ENCODE peak calls at places on chromosomes 16 and 17, in six cellular contexts. One of them, this sample, is unnamed.
A peak's percentile ranks its signal among the peaks of the same experiment; 100 is the strongest.

GRCh38 chr17:30477758-30478115 is 529 bp downstream of the GOSR1 start:
- DNase-seq in breast epithelium: no peak
- DNase-seq in OCI-LY7: peak; percentile 8
- DNase-seq in MM.1S: peak; percentile 26
- DNase-seq in BJ: no peak
- DNase-seq in BE2C: no peak
- DNase-seq in this sample: peak; percentile 62

GRCh38 chr16:85638695-85639409 is 25.7 kb downstream of the GSE1 start:
- DNase-seq in breast epithelium: no peak
- DNase-seq in OCI-LY7: no peak
- DNase-seq in MM.1S: no peak
- DNase-seq in BJ: no peak
- DNase-seq in BE2C: no peak
- DNase-seq in this sample: no peak

GRCh38 chr16:86884256-86884655 is 305.9 kb downstream of the FOXL1 start:
- DNase-seq in breast epithelium: no peak
- DNase-seq in OCI-LY7: no peak
- DNase-seq in MM.1S: no peak
- DNase-seq in BJ: no peak
- DNase-seq in BE2C: no peak
- DNase-seq in this sample: no peak

GRCh38 chr16:62077998-62078397 is 41.8 kb upstream of the CDH8 start:
- DNase-seq in breast epithelium: no peak
- DNase-seq in OCI-LY7: no peak
- DNase-seq in MM.1S: peak; percentile 10
- DNase-seq in BJ: no peak
- DNase-seq in BE2C: peak; percentile 7
- DNase-seq in this sample: no peak

GRCh38 chr17:60577147-60577925 is 22.7 kb upstream of the PPM1D start:
- DNase-seq in breast epithelium: no peak
- DNase-seq in OCI-LY7: no peak
- DNase-seq in MM.1S: peak; percentile 68
- DNase-seq in BJ: no peak
- DNase-seq in BE2C: no peak
- DNase-seq in this sample: no peak

GRCh38 chr17:44354582-44355309 is 8.9 kb downstream of the FAM171A2 start:
- DNase-seq in breast epithelium: no peak
- DNase-seq in OCI-LY7: peak; percentile 66
- DNase-seq in MM.1S: no peak
- DNase-seq in BJ: no peak
- DNase-seq in BE2C: no peak
- DNase-seq in this sample: peak; percentile 94

GRCh38 chr17:41556931-41557330 is 14.9 kb downstream of the KRT9 start:
- DNase-seq in breast epithelium: no peak
- DNase-seq in OCI-LY7: no peak
- DNase-seq in MM.1S: no peak
- DNase-seq in BJ: no peak
- DNase-seq in BE2C: no peak
- DNase-seq in this sample: no peak

GRCh38 chr17:79691931-79692330 is 38.8 kb upstream of the ENPP7 start:
- DNase-seq in breast epithelium: no peak
- DNase-seq in OCI-LY7: no peak
- DNase-seq in MM.1S: no peak
- DNase-seq in BJ: no peak
- DNase-seq in BE2C: no peak
- DNase-seq in this sample: no peak

GRCh38 chr17:49616546-49617205 is 41.0 kb downstream of the NXPH3 start:
- DNase-seq in breast epithelium: peak; percentile 57
- DNase-seq in OCI-LY7: no peak
- DNase-seq in MM.1S: peak; percentile 95
- DNase-seq in BJ: peak; percentile 56
- DNase-seq in BE2C: no peak
- DNase-seq in this sample: no peak

GRCh38 chr16:89922477-89922883 is 662 bp upstream of the TUBB3 start:
- DNase-seq in breast epithelium: peak; percentile 65
- DNase-seq in OCI-LY7: peak; percentile 60
- DNase-seq in MM.1S: no peak
- DNase-seq in BJ: peak; percentile 69
- DNase-seq in BE2C: peak; percentile 95
- DNase-seq in this sample: no peak

GRCh38 chr17:29572691-29573557 is 4.4 kb downstream of the TP53I13 start:
- DNase-seq in breast epithelium: peak; percentile 49
- DNase-seq in OCI-LY7: peak; percentile 60
- DNase-seq in MM.1S: peak; percentile 64
- DNase-seq in BJ: no peak
- DNase-seq in BE2C: peak; percentile 73
- DNase-seq in this sample: peak; percentile 87

GRCh38 chr17:17941015-17941414 is 31.2 kb downstream of the TOM1L2 start:
- DNase-seq in breast epithelium: no peak
- DNase-seq in OCI-LY7: no peak
- DNase-seq in MM.1S: no peak
- DNase-seq in BJ: no peak
- DNase-seq in BE2C: no peak
- DNase-seq in this sample: no peak

GRCh38 chr17:78829477-78829876 is 11.1 kb downstream of the USP36 start:
- DNase-seq in breast epithelium: no peak
- DNase-seq in OCI-LY7: no peak
- DNase-seq in MM.1S: no peak
- DNase-seq in BJ: no peak
- DNase-seq in BE2C: no peak
- DNase-seq in this sample: no peak

GRCh38 chr17:80318166-80318565 is 57.5 kb downstream of the RNF213 start:
- DNase-seq in breast epithelium: no peak
- DNase-seq in OCI-LY7: no peak
- DNase-seq in MM.1S: no peak
- DNase-seq in BJ: no peak
- DNase-seq in BE2C: no peak
- DNase-seq in this sample: no peak

GRCh38 chr17:37718383-37719048 is 26.3 kb downstream of the HNF1B start:
- DNase-seq in breast epithelium: no peak
- DNase-seq in OCI-LY7: no peak
- DNase-seq in MM.1S: no peak
- DNase-seq in BJ: no peak
- DNase-seq in BE2C: no peak
- DNase-seq in this sample: no peak

GRCh38 chr16:17403859-17404545 is 66.8 kb downstream of the XYLT1 start:
- DNase-seq in breast epithelium: no peak
- DNase-seq in OCI-LY7: peak; percentile 14
- DNase-seq in MM.1S: no peak
- DNase-seq in BJ: no peak
- DNase-seq in BE2C: no peak
- DNase-seq in this sample: no peak

GRCh38 chr16:90044111-90044551 is 24.9 kb upstream of the DBNDD1 start:
- DNase-seq in breast epithelium: peak; percentile 78
- DNase-seq in OCI-LY7: no peak
- DNase-seq in MM.1S: no peak
- DNase-seq in BJ: no peak
- DNase-seq in BE2C: no peak
- DNase-seq in this sample: peak; percentile 31

GRCh38 chr17:63445571-63446217 is 412 bp downstream of the CYB561 start:
- DNase-seq in breast epithelium: no peak
- DNase-seq in OCI-LY7: no peak
- DNase-seq in MM.1S: peak; percentile 63
- DNase-seq in BJ: no peak
- DNase-seq in BE2C: no peak
- DNase-seq in this sample: peak; percentile 63

GRCh38 chr17:49016775-49017463 is 19.7 kb downstream of the IGF2BP1 start:
- DNase-seq in breast epithelium: no peak
- DNase-seq in OCI-LY7: no peak
- DNase-seq in MM.1S: no peak
- DNase-seq in BJ: no peak
- DNase-seq in BE2C: peak; percentile 64
- DNase-seq in this sample: no peak

GRCh38 chr16:47247691-47248090 is 103.9 kb upstream of the NETO2 start:
- DNase-seq in breast epithelium: no peak
- DNase-seq in OCI-LY7: no peak
- DNase-seq in MM.1S: no peak
- DNase-seq in BJ: no peak
- DNase-seq in BE2C: no peak
- DNase-seq in this sample: no peak

GRCh38 chr16:25035494-25036405 is 20.6 kb upstream of the ARHGAP17 start:
- DNase-seq in breast epithelium: no peak
- DNase-seq in OCI-LY7: no peak
- DNase-seq in MM.1S: no peak
- DNase-seq in BJ: no peak
- DNase-seq in BE2C: no peak
- DNase-seq in this sample: no peak

GRCh38 chr17:67272312-67273050 is 27.5 kb upstream of the HELZ start:
- DNase-seq in breast epithelium: no peak
- DNase-seq in OCI-LY7: peak; percentile 26
- DNase-seq in MM.1S: no peak
- DNase-seq in BJ: no peak
- DNase-seq in BE2C: no peak
- DNase-seq in this sample: no peak

GRCh38 chr17:75518201-75518600 is 1.9 kb downstream of the TSEN54 start:
- DNase-seq in breast epithelium: no peak
- DNase-seq in OCI-LY7: peak; percentile 61
- DNase-seq in MM.1S: no peak
- DNase-seq in BJ: no peak
- DNase-seq in BE2C: no peak
- DNase-seq in this sample: peak; percentile 62

GRCh38 chr17:75516255-75516618 is at the start of gene TSEN54:
- DNase-seq in breast epithelium: peak; percentile 94
- DNase-seq in OCI-LY7: peak; percentile 96
- DNase-seq in MM.1S: peak; percentile 93
- DNase-seq in BJ: peak; percentile 30
- DNase-seq in BE2C: peak; percentile 98
- DNase-seq in this sample: peak; percentile 99

GRCh38 chr17:75515523-75516254 is at the start of gene CASKIN2:
- DNase-seq in breast epithelium: peak; percentile 97
- DNase-seq in OCI-LY7: peak; percentile 91
- DNase-seq in MM.1S: peak; percentile 86
- DNase-seq in BJ: peak; percentile 42
- DNase-seq in BE2C: peak; percentile 98
- DNase-seq in this sample: peak; percentile 89

GRCh38 chr17:75516619-75517276 is 420 bp downstream of the TSEN54 start:
- DNase-seq in breast epithelium: no peak
- DNase-seq in OCI-LY7: peak; percentile 65
- DNase-seq in MM.1S: peak; percentile 23
- DNase-seq in BJ: no peak
- DNase-seq in BE2C: peak; percentile 48
- DNase-seq in this sample: no peak

DNA sequence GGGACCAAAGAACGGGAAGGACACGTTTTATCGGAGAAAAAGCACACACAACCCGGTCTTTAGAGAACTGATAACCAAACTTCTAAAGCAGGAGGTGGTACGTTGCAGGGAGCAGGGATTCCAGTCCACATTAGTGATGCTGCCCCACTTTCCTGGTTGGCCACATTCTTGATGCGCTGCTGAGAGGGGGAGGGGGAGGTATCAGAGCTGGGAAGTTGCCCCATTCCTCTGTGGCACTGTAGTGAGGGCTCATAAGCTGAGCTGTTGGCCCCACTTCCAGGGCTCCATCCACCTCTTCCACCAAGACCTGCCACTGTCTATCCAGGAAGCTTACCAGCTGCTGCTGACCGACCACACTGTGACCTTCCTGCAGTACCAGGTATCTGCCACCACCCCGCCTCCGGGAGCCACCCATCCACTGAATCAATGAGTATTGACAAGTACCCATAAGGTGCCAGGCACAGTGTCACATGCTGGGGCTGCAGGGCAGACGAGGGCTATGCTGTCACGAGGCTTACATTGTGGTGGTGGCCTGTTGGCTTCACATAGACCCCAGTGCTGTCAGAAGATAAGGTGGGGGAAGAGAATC is 1.0 kb downstream of the TSEN54 start:
- DNase-seq in breast epithelium: no peak
- DNase-seq in OCI-LY7: peak; percentile 67
- DNase-seq in MM.1S: peak; percentile 36
- DNase-seq in BJ: no peak
- DNase-seq in BE2C: no peak
- DNase-seq in this sample: no peak
- TF ChIP-seq CTCF in breast epithelium: peak; percentile 22
- TF ChIP-seq CTCF in OCI-LY7: peak; percentile 51
- TF ChIP-seq CTCF in MM.1S: peak; percentile 40
- TF ChIP-seq CTCF in BJ: no peak
- TF ChIP-seq CTCF in BE2C: no peak
- TF ChIP-seq CTCF in this sample: no peak

DNA sequence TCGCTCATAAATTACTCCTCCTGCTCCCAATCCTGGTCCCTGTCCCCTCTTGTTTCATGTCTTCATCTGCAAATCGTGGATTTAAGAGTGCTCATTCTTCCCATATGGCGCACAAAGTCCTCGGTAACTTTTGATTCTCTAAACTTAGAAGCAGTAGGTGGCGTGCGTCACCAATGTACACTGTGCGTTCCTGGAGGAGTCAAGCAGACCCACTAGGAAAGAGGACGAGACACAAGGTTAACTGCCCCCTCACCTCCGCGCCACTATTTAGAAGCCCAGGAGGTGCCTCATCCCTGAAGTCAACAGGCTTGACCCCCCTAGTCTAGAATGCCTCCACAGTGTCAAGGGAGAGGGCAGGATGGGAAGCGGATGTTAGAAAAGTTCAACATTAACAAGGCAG is 2.9 kb downstream of the SLC13A5 start:
- DNase-seq in breast epithelium: no peak
- DNase-seq in OCI-LY7: no peak
- DNase-seq in MM.1S: peak; percentile 12
- DNase-seq in BJ: no peak
- DNase-seq in BE2C: no peak
- DNase-seq in this sample: no peak
- TF ChIP-seq CTCF in breast epithelium: no peak
- TF ChIP-seq CTCF in OCI-LY7: no peak
- TF ChIP-seq CTCF in MM.1S: peak; percentile 18
- TF ChIP-seq CTCF in BJ: no peak
- TF ChIP-seq CTCF in BE2C: peak; percentile 10
- TF ChIP-seq CTCF in this sample: no peak

GRCh38 chr16:67190448-67191399 is 788 bp upstream of the EXOC3L1 start:
- DNase-seq in breast epithelium: no peak
- DNase-seq in OCI-LY7: no peak
- DNase-seq in MM.1S: no peak
- DNase-seq in BJ: no peak
- DNase-seq in BE2C: no peak
- DNase-seq in this sample: no peak

GRCh38 chr16:67191410-67191994 is 453 bp upstream of the E2F4 start:
- DNase-seq in breast epithelium: no peak
- DNase-seq in OCI-LY7: no peak
- DNase-seq in MM.1S: no peak
- DNase-seq in BJ: no peak
- DNase-seq in BE2C: no peak
- DNase-seq in this sample: no peak

GRCh38 chr16:67192781-67193260 is 866 bp downstream of the E2F4 start:
- DNase-seq in breast epithelium: no peak
- DNase-seq in OCI-LY7: peak; percentile 48
- DNase-seq in MM.1S: no peak
- DNase-seq in BJ: no peak
- DNase-seq in BE2C: no peak
- DNase-seq in this sample: no peak

GRCh38 chr16:67190041-67190440 is at the start of gene EXOC3L1:
- DNase-seq in breast epithelium: no peak
- DNase-seq in OCI-LY7: no peak
- DNase-seq in MM.1S: no peak
- DNase-seq in BJ: no peak
- DNase-seq in BE2C: no peak
- DNase-seq in this sample: no peak

GRCh38 chr16:67191995-67192681 is at the start of gene E2F4:
- DNase-seq in breast epithelium: peak; percentile 90
- DNase-seq in OCI-LY7: peak; percentile 96
- DNase-seq in MM.1S: peak; percentile 94
- DNase-seq in BJ: no peak
- DNase-seq in BE2C: peak; percentile 93
- DNase-seq in this sample: peak; percentile 94
- TF ChIP-seq CTCF in breast epithelium: no peak
- TF ChIP-seq CTCF in OCI-LY7: no peak
- TF ChIP-seq CTCF in MM.1S: no peak
- TF ChIP-seq CTCF in BJ: no peak
- TF ChIP-seq CTCF in BE2C: no peak
- TF ChIP-seq CTCF in this sample: no peak

GRCh38 chr17:71085238-71086033 is 916.1 kb downstream of the KCNJ2 start:
- DNase-seq in breast epithelium: no peak
- DNase-seq in OCI-LY7: peak; percentile 58
- DNase-seq in MM.1S: peak; percentile 66
- DNase-seq in BJ: no peak
- DNase-seq in BE2C: peak; percentile 66
- DNase-seq in this sample: no peak
- TF ChIP-seq CTCF in breast epithelium: no peak
- TF ChIP-seq CTCF in OCI-LY7: peak; percentile 84
- TF ChIP-seq CTCF in MM.1S: peak; percentile 60
- TF ChIP-seq CTCF in BJ: no peak
- TF ChIP-seq CTCF in BE2C: peak; percentile 83
- TF ChIP-seq CTCF in this sample: no peak